ENCODE peak calls at places on chromosome 4, in six cellular contexts. K, W, E, G, O and Q are unnamed samples.

GRCh38 chr4:161376275-161376674 is 787.5 kb downstream of the FSTL5 start:
- DNase-seq in K (no peak), W (no peak), E (no peak), G (no peak), O (no peak), Q (peak)

GRCh38 chr4:39151120-39151713 is 31.1 kb upstream of the WDR19 start:
- DNase-seq in K (no peak), W (peak), E (no peak), G (no peak), O (no peak), Q (peak)

GRCh38 chr4:66273110-66273509 is 602.8 kb upstream of the EPHA5 start:
- DNase-seq in K (no peak), W (no peak), E (no peak), G (no peak), O (no peak), Q (no peak)

GRCh38 chr4:78747328-78747946 is 28.7 kb upstream of the BMP2K start:
- DNase-seq in K (no peak), W (peak), E (no peak), G (no peak), O (no peak), Q (no peak)

GRCh38 chr4:151584101-151584500 is 175.1 kb downstream of the FHIP1A start:
- DNase-seq in K (no peak), W (no peak), E (no peak), G (no peak), O (no peak), Q (no peak)

GRCh38 chr4:177573487-177573886 is 131.2 kb upstream of the AGA start:
- DNase-seq in K (no peak), W (peak), E (no peak), G (no peak), O (no peak), Q (no peak)

GRCh38 chr4:94934864-94935263 is 177.1 kb downstream of the BMPR1B start:
- DNase-seq in K (no peak), W (peak), E (no peak), G (no peak), O (no peak), Q (no peak)

GRCh38 chr4:89363786-89364185 is 56.2 kb upstream of the GPRIN3 start:
- DNase-seq in K (no peak), W (no peak), E (no peak), G (no peak), O (no peak), Q (no peak)

GRCh38 chr4:181479145-181479544 is 764.1 kb upstream of the TENM3 start:
- DNase-seq in K (no peak), W (no peak), E (no peak), G (no peak), O (no peak), Q (no peak)

GRCh38 chr4:1627417-1628313 is 56.4 kb downstream of the FAM53A start:
- DNase-seq in K (no peak), W (no peak), E (no peak), G (no peak), O (no peak), Q (no peak)

GRCh38 chr4:99324978-99325377 is 3.8 kb upstream of the ADH1B start:
- DNase-seq in K (no peak), W (peak), E (no peak), G (no peak), O (no peak), Q (no peak)

GRCh38 chr4:24748758-24749350 is 46.5 kb upstream of the SOD3 start:
- DNase-seq in K (no peak), W (no peak), E (no peak), G (no peak), O (no peak), Q (no peak)

GRCh38 chr4:184548651-184549341 is 74.4 kb upstream of the IRF2 start:
- DNase-seq in K (peak), W (no peak), E (no peak), G (no peak), O (peak), Q (no peak)

GRCh38 chr4:173257732-173258717 is 76.1 kb downstream of the HMGB2 start:
- DNase-seq in K (peak), W (peak), E (peak), G (peak), O (peak), Q (peak)

GRCh38 chr4:169841776-169842175 is 84.0 kb upstream of the HPF1 start:
- DNase-seq in K (no peak), W (no peak), E (no peak), G (no peak), O (no peak), Q (no peak)

GRCh38 chr4:40515037-40515397 is 114.6 kb downstream of the RBM47 start:
- DNase-seq in K (no peak), W (no peak), E (no peak), G (no peak), O (no peak), Q (no peak)